ENCODE peak calls at places on chromosomes 2 and 18, in nine cellular contexts. Z is suprapubic skin; F is thoracic aorta; V is effector memory CD4-positive, alpha-beta T cell; D is neural progenitor cell; G is spleen; W is pancreas; H is CD4-positive, CD25-positive, alpha-beta regulatory T cell; S is CD4-positive, alpha-beta memory T cell. N is an unnamed sample. For H3K4me1, the result is how much of the 10 kb centered on the place peaks cover.

GRCh38 chr2:60958361-60958760 is 59.2 kb upstream of the PEX13 start:
- DNase-seq in F (no peak), V (no peak), G (no peak), S (no peak), D (no peak), W (no peak), H (no peak), Z (no peak), N (no peak)

GRCh38 chr2:48112911-48113687 is 206.8 kb upstream of the FBXO11 start:
- DNase-seq in F (no peak), W (no peak), S (no peak), H (no peak), V (no peak), G (no peak), D (no peak), Z (no peak), N (no peak)

GRCh38 chr2:20579866-20580265 is 71.0 kb downstream of the HS1BP3 start:
- DNase-seq in W (no peak), G (peak), V (no peak), Z (no peak), F (no peak), S (no peak), H (no peak), D (no peak), N (no peak)

GRCh38 chr2:187310696-187311095 is 137.4 kb downstream of the CALCRL start:
- DNase-seq in V (no peak), Z (no peak), D (no peak), F (no peak), S (no peak), W (no peak), H (no peak), G (no peak), N (no peak)

GRCh38 chr18:6382968-6383367 is 31.7 kb downstream of the L3MBTL4 start:
- DNase-seq in S (no peak), Z (no peak), W (no peak), H (no peak), F (no peak), D (peak), V (no peak), G (no peak), N (no peak)

GRCh38 chr2:85799215-85799956 is 45.6 kb downstream of the ATOH8 start:
- DNase-seq in H (no peak), S (no peak), F (no peak), W (peak), Z (peak), D (no peak), G (peak), V (no peak), N (no peak)

GRCh38 chr2:127704641-127705243 is 3.4 kb downstream of the SFT2D3 start:
- DNase-seq in G (no peak), S (no peak), H (no peak), W (no peak), Z (no peak), D (no peak), V (no peak), F (no peak), N (no peak)

GRCh38 chr2:220394433-220394832 is 767.0 kb downstream of the SLC4A3 start:
- DNase-seq in W (no peak), V (no peak), D (no peak), S (no peak), F (no peak), Z (no peak), H (no peak), G (no peak), N (no peak)

GRCh38 chr2:27712547-27712946 is 48.9 kb downstream of the SLC4A1AP start:
- DNase-seq in Z (no peak), S (no peak), F (no peak), D (no peak), V (no peak), W (no peak), H (no peak), G (no peak), N (no peak)

GRCh38 chr2:120660056-120660694 is 75.5 kb upstream of the GLI2 start:
- DNase-seq in V (no peak), Z (no peak), H (no peak), S (no peak), G (no peak), W (no peak), D (no peak), F (no peak), N (no peak)
- H3K4me1 ChIP-seq in V (under half), Z (under half), H (under half), S (under half), G (under half), W (under half), D (under half), F (under half), N (under half)

GRCh38 chr2:241857572-241858121 is 1.0 kb downstream of the PDCD1 start:
- DNase-seq in S (peak), D (no peak), W (no peak), Z (no peak), V (no peak), G (peak), H (no peak), F (no peak), N (no peak)

GRCh38 chr2:241858206-241859016 is at the start of gene PDCD1:
- DNase-seq in G (peak), F (no peak), Z (peak), W (no peak), D (no peak), S (peak), H (peak), V (no peak), N (no peak)

GRCh38 chr2:241859436-241860183 is 916 bp upstream of the PDCD1 start:
- DNase-seq in S (peak), V (no peak), D (no peak), W (no peak), H (peak), F (no peak), Z (peak), G (peak), N (no peak)

GRCh38 chr2:241860184-241861078 is 1.7 kb upstream of the PDCD1 start:
- DNase-seq in S (peak), H (no peak), W (no peak), D (no peak), Z (peak), V (no peak), G (peak), F (no peak), N (no peak)

GRCh38 chr2:241859017-241859435 is 332 bp upstream of the PDCD1 start:
- DNase-seq in G (peak), D (no peak), Z (peak), V (no peak), W (no peak), F (no peak), S (no peak), H (no peak), N (no peak)
- H3K4me3 ChIP-seq in G (no peak), D (no peak), Z (peak), V (peak), W (no peak), F (peak), S (peak), H (no peak), N (no peak)

GRCh38 chr2:162116372-162116771 is 35.7 kb downstream of the GCG start:
- DNase-seq in Z (no peak), S (no peak), W (no peak), F (no peak), G (no peak), V (no peak), H (no peak), D (no peak), N (no peak)

GRCh38 chr2:162113771-162114168 is 38.3 kb downstream of the GCG start:
- DNase-seq in S (no peak), D (no peak), W (no peak), H (no peak), V (no peak), G (no peak), Z (no peak), F (no peak), N (no peak)

GRCh38 chr2:162113088-162113770 is 38.8 kb downstream of the GCG start:
- DNase-seq in H (no peak), W (no peak), D (peak), V (no peak), G (no peak), F (no peak), Z (no peak), S (no peak), N (no peak)

GRCh38 chr2:162115076-162115475 is 37.0 kb downstream of the GCG start:
- DNase-seq in H (no peak), D (no peak), F (no peak), S (no peak), W (no peak), Z (no peak), G (no peak), V (no peak), N (no peak)

DNA sequence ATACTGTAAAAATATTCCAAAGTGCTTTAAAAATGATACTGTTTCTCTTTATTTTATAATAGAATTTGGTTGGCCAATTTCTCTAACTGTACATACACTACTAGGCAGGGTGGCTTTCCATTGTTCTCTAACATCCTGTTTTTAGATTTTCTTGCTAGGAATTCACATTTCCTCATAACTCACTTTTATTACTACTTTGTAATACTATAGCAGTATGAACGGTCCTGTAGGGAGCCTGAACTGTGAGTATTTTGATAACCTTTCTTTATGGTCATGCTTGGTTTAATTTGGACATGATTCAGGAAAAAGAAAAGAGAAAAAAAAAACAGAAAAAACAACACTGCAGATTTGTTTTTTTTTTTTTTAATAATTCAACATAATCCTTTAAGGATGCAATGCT is 37.8 kb downstream of the GCG start:
- DNase-seq in G (no peak), V (no peak), W (no peak), F (no peak), Z (no peak), H (no peak), S (no peak), D (no peak), N (no peak)
- H3K27ac ChIP-seq in G (no peak), V (no peak), W (no peak), F (no peak), Z (no peak), H (no peak), S (no peak), D (no peak), N (no peak)

GRCh38 chr2:230737791-230738226 is 25.2 kb downstream of the CAB39 start:
- DNase-seq in F (no peak), S (no peak), Z (no peak), W (no peak), H (no peak), V (no peak), D (no peak), G (no peak), N (no peak)

GRCh38 chr2:230735884-230736283 is 23.2 kb downstream of the CAB39 start:
- DNase-seq in G (no peak), H (no peak), Z (no peak), V (no peak), S (no peak), W (no peak), F (no peak), D (no peak), N (no peak)

GRCh38 chr2:230738391-230738811 is 25.8 kb downstream of the CAB39 start:
- DNase-seq in D (no peak), V (no peak), H (no peak), Z (no peak), S (no peak), W (no peak), G (no peak), F (no peak), N (no peak)

GRCh38 chr2:230738924-230739323 is 26.3 kb downstream of the CAB39 start:
- DNase-seq in S (no peak), G (no peak), W (no peak), Z (no peak), V (no peak), F (no peak), D (no peak), H (no peak), N (no peak)

DNA sequence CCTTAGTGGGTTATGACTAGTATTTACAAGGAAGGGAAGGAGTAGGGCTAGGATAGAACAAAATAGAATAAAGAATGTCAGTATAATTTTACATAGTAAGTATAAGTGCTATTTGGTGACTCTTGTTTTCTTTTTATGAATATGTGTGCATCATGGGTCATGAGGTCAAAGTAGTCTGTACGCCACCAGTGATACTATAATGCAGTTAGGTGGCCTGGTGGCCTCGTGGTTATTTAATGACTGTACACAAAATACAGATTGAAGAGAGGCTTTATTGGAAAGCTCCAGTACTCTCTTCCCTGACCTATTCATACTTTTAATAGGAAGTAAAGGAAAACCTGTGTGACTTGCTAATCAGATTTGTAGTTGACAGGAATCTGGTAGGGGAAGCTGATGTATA is 27.3 kb downstream of the CAB39 start:
- DNase-seq in W (no peak), D (no peak), F (no peak), Z (no peak), H (no peak), V (no peak), S (no peak), G (no peak), N (no peak)
- H3K4me1 ChIP-seq in W (under half), D (under half), F (under half), Z (under half), H (under half), V (under half), S (half or more), G (half or more), N (under half)